ENCODE peak calls at places on chromosomes 4 and X, in four cellular contexts. S is WTC11, E is K562, Z is HepG2. A is an unnamed sample.

GRCh38 chrX:12390301-12390700 is 252.0 kb downstream of the FRMPD4 start:
- DNase-seq in S (no peak), E (no peak), Z (no peak), A (no peak)

GRCh38 chr4:145808021-145808650 is 128.2 kb downstream of the C4orf51 start:
- DNase-seq in S (no peak), E (peak; percentile 34), Z (peak; percentile 85), A (peak; percentile 66)

GRCh38 chr4:2042207-2042946 is 16.8 kb upstream of the NAT8L start:
- DNase-seq in S (no peak), E (peak; percentile 58), Z (no peak), A (no peak)

GRCh38 chr4:109186458-109186945 is 116.0 kb downstream of the COL25A1 start:
- DNase-seq in S (no peak), E (no peak), Z (no peak), A (no peak)

GRCh38 chr4:153153339-153153851 is 50.8 kb upstream of the TRIM2 start:
- DNase-seq in S (peak; percentile 68), E (peak; percentile 8), Z (no peak), A (peak; percentile 52)

GRCh38 chrX:103585421-103586313 is at the start of gene TCEAL4:
- DNase-seq in S (peak; percentile 49), E (peak; percentile 24), Z (no peak), A (peak; percentile 54)

GRCh38 chrX:122270809-122271494 is 913.1 kb upstream of the GRIA3 start:
- DNase-seq in S (no peak), E (no peak), Z (no peak), A (no peak)

GRCh38 chr4:184792950-184793555 is 32.7 kb downstream of the ACSL1 start:
- DNase-seq in S (no peak), E (peak; percentile 45), Z (peak; percentile 9), A (peak; percentile 20)

GRCh38 chr4:3573131-3573530 is 40.9 kb upstream of the LRPAP1 start:
- DNase-seq in S (no peak), E (no peak), Z (no peak), A (no peak)

GRCh38 chr4:86326399-86326798 is 33.5 kb downstream of the MAPK10 start:
- DNase-seq in S (no peak), E (no peak), Z (no peak), A (no peak)

GRCh38 chrX:150036181-150036580 is 97.9 kb upstream of the EOLA2 start:
- DNase-seq in S (no peak), E (no peak), Z (peak; percentile 53), A (peak; percentile 83)

GRCh38 chr4:15035152-15035551 is 32.9 kb downstream of the CPEB2 start:
- DNase-seq in S (no peak), E (peak; percentile 11), Z (peak; percentile 25), A (no peak)

GRCh38 chrX:69603566-69604194 is 12.2 kb upstream of the EDA start:
- DNase-seq in S (no peak), E (peak; percentile 7), Z (no peak), A (no peak)

GRCh38 chr4:7244766-7245320 is 52.5 kb downstream of the SORCS2 start:
- DNase-seq in S (no peak), E (no peak), Z (no peak), A (no peak)
- TF ChIP-seq NR3C1 in S (no peak), E (no peak), Z (no peak), A (no peak)

GRCh38 chr4:89799071-89799470 is 37.9 kb downstream of the SNCA start:
- DNase-seq in S (no peak), E (no peak), Z (no peak), A (no peak)
- TF ChIP-seq NR3C1 in S (no peak), E (no peak), Z (no peak), A (no peak)

GRCh38 chr4:44487341-44487740 is 38.7 kb upstream of the KCTD8 start:
- DNase-seq in S (no peak), E (no peak), Z (no peak), A (no peak)
- TF ChIP-seq NR3C1 in S (no peak), E (no peak), Z (no peak), A (no peak)

DNA sequence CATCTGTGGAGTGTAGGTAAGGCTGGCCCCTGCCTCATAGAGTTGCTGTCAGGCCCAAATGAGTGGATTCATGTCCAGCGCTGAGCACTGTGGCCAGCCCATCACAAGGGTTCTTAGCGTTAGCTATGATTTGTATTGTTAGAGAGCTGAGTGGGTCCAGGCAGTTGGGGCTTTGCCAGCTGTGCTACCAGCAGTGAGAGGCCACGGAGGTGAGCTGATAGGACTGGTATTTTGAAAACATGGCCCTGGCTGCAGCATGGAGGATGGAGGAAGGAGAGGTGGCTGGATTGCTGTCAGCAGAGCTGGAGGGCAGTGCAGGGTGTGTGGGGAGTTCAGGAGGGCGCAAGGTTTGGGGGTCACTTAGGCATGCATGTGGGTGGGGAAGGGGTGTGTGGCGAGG is 69.8 kb downstream of the PSAPL1 start:
- DNase-seq in S (no peak), E (no peak), Z (no peak), A (no peak)
- TF ChIP-seq NR3C1 in S (no peak), E (no peak), Z (no peak), A (no peak)

GRCh38 chrX:16612257-16612987 is 37.5 kb upstream of the S100G start:
- DNase-seq in S (no peak), E (no peak), Z (no peak), A (no peak)
- TF ChIP-seq NR3C1 in S (no peak), E (no peak), Z (no peak), A (no peak)